ENCODE peak calls at places on chromosome 3, in seven cellular contexts. P, V, F, K, X, N and I are unnamed samples.

GRCh38 chr3:149367021-149367840 is 10.2 kb downstream of the TM4SF1 start:
- DNase-seq in X (no peak), K (peak; percentile 59), P (no peak), F (peak; percentile 99), V (peak; percentile 74), N (no peak), I (no peak)

GRCh38 chr3:89353465-89353864 is 246.0 kb downstream of the EPHA3 start:
- DNase-seq in P (no peak), X (no peak), N (no peak), K (no peak), V (no peak), F (peak; percentile 89), I (no peak)

GRCh38 chr3:66592927-66593625 is 92.3 kb upstream of the LRIG1 start:
- DNase-seq in V (no peak), X (no peak), N (no peak), K (no peak), F (no peak), P (no peak), I (no peak)

GRCh38 chr3:38707730-38708129 is 58.2 kb upstream of the SCN5A start:
- DNase-seq in F (no peak), P (no peak), X (no peak), K (no peak), N (peak; percentile 30), V (no peak), I (no peak)

GRCh38 chr3:188802645-188803044 is 369.1 kb upstream of the TPRG1 start:
- DNase-seq in X (no peak), V (no peak), K (no peak), N (no peak), F (no peak), P (no peak), I (no peak)

GRCh38 chr3:194206375-194206774 is 70.4 kb downstream of the HES1 start:
- DNase-seq in V (peak; percentile 54), X (no peak), F (no peak), P (peak; percentile 65), K (no peak), N (no peak), I (no peak)

GRCh38 chr3:120506076-120506827 is 55.5 kb upstream of the FSTL1 start:
- DNase-seq in V (no peak), X (no peak), K (peak; percentile 29), F (no peak), N (no peak), P (peak; percentile 46), I (no peak)

GRCh38 chr3:162769559-162769958 is 1273.0 kb downstream of the OTOL1 start:
- DNase-seq in V (no peak), F (peak; percentile 0), X (no peak), K (no peak), N (no peak), P (no peak), I (no peak)

GRCh38 chr3:153591566-153592221 is 429.7 kb downstream of the RAP2B start:
- DNase-seq in N (no peak), F (no peak), V (no peak), P (no peak), X (no peak), K (no peak), I (no peak)

GRCh38 chr3:9179826-9180763 is 69.4 kb downstream of the SRGAP3 start:
- DNase-seq in P (no peak), K (no peak), X (no peak), N (no peak), F (no peak), V (no peak), I (no peak)

GRCh38 chr3:152278674-152279427 is 10.1 kb downstream of the MBNL1 start:
- DNase-seq in K (no peak), V (no peak), N (no peak), F (no peak), P (no peak), X (no peak), I (no peak)

GRCh38 chr3:111803123-111803593 is 55.9 kb upstream of the PHLDB2 start:
- DNase-seq in P (peak; percentile 61), V (peak; percentile 34), X (no peak), F (peak; percentile 97), K (peak; percentile 98), N (no peak), I (no peak)

GRCh38 chr3:97658670-97659285 is 105.8 kb upstream of the ARL6 start:
- DNase-seq in X (no peak), K (peak; percentile 2), P (no peak), N (no peak), F (peak; percentile 41), V (no peak), I (no peak)

GRCh38 chr3:14844386-14845170 is 25.8 kb downstream of the FGD5 start:
- DNase-seq in K (no peak), X (no peak), F (no peak), V (no peak), N (no peak), P (no peak), I (no peak)

GRCh38 chr3:182242563-182242962 is 530.8 kb downstream of the SOX2 start:
- DNase-seq in X (no peak), F (no peak), P (no peak), K (no peak), N (no peak), V (no peak), I (no peak)

GRCh38 chr3:166263460-166263859 is 426.2 kb upstream of the BCHE start:
- DNase-seq in K (no peak), N (no peak), V (no peak), X (no peak), F (peak; percentile 16), P (no peak), I (no peak)

GRCh38 chr3:15301761-15302160 is 30.6 kb downstream of the SH3BP5 start:
- DNase-seq in P (no peak), F (no peak), K (no peak), N (no peak), X (no peak), V (no peak), I (no peak)

GRCh38 chr3:189961525-189962161 is 159.1 kb downstream of the P3H2 start:
- DNase-seq in K (peak; percentile 73), N (peak; percentile 85), X (peak; percentile 75), F (peak; percentile 81), V (peak; percentile 82), P (peak; percentile 64), I (peak; percentile 21)

GRCh38 chr3:69288161-69288895 is 97.6 kb downstream of the FRMD4B start:
- DNase-seq in K (no peak), P (no peak), V (no peak), N (peak; percentile 75), X (no peak), F (no peak), I (no peak)

GRCh38 chr3:188010478-188010877 is 143.5 kb upstream of the LPP start:
- DNase-seq in X (no peak), K (no peak), F (no peak), P (no peak), V (no peak), N (no peak), I (no peak)

GRCh38 chr3:45579251-45579650 is 15.3 kb upstream of the LIMD1 start:
- DNase-seq in P (no peak), V (no peak), F (peak; percentile 64), X (no peak), N (no peak), K (no peak), I (no peak)

GRCh38 chr3:148315756-148316155 is 381.9 kb upstream of the AGTR1 start:
- DNase-seq in P (no peak), V (no peak), X (no peak), K (peak; percentile 2), N (no peak), F (peak; percentile 65), I (no peak)

GRCh38 chr3:9761919-9762318 is 7.8 kb downstream of the CAMK1 start:
- DNase-seq in V (no peak), F (peak; percentile 33), X (no peak), N (no peak), P (no peak), K (no peak), I (no peak)

GRCh38 chr3:30467596-30468238 is 138.7 kb upstream of the TGFBR2 start:
- DNase-seq in N (no peak), F (peak; percentile 81), X (no peak), P (no peak), K (peak; percentile 23), V (no peak), I (no peak)

GRCh38 chr3:13966302-13966701 is 86.4 kb upstream of the WNT7A start:
- DNase-seq in N (no peak), X (no peak), P (no peak), F (no peak), V (no peak), K (no peak), I (no peak)

GRCh38 chr3:100532411-100532810 is 40.0 kb downstream of the TMEM45A start:
- DNase-seq in K (no peak), F (no peak), X (no peak), N (no peak), P (no peak), V (no peak), I (no peak)

GRCh38 chr3:33152363-33153360 is 38.8 kb downstream of the CRTAP start:
- DNase-seq in X (no peak), V (no peak), F (peak; percentile 25), K (no peak), P (no peak), N (no peak), I (no peak)

GRCh38 chr3:162302983-162303624 is 806.5 kb downstream of the OTOL1 start:
- DNase-seq in F (no peak), P (no peak), K (no peak), X (no peak), V (no peak), N (no peak), I (no peak)

GRCh38 chr3:194381460-194381875 is 11.9 kb upstream of the LRRC15 start:
- DNase-seq in X (peak; percentile 20), P (no peak), K (no peak), V (no peak), N (no peak), F (peak; percentile 6), I (no peak)

GRCh38 chr3:3666664-3667063 is 132.6 kb upstream of the LRRN1 start:
- DNase-seq in F (peak; percentile 39), K (no peak), N (no peak), X (no peak), V (no peak), P (no peak), I (peak; percentile 33)

GRCh38 chr3:171453175-171453868 is 6.9 kb downstream of the TNIK start:
- DNase-seq in V (no peak), P (no peak), F (no peak), K (no peak), X (no peak), N (peak; percentile 78), I (no peak)
- TF ChIP-seq CTCF in V (no peak), P (no peak), F (peak; percentile 32), K (peak; percentile 62), X (no peak), N (peak; percentile 76), I (peak; percentile 25)

GRCh38 chr3:64685800-64686445 is 1.9 kb downstream of the ADAMTS9 start:
- DNase-seq in X (peak; percentile 87), K (peak; percentile 76), P (peak; percentile 93), N (peak; percentile 91), V (peak; percentile 93), F (peak; percentile 80), I (no peak)
- TF ChIP-seq CTCF in X (peak; percentile 28), K (peak; percentile 44), P (peak; percentile 29), N (no peak), V (peak; percentile 11), F (peak; percentile 39), I (no peak)

GRCh38 chr3:34387831-34388564 is 589.6 kb downstream of the PDCD6IP start:
- DNase-seq in X (no peak), V (no peak), P (no peak), F (no peak), K (no peak), N (peak; percentile 16), I (no peak)
- TF ChIP-seq CTCF in X (peak; percentile 19), V (no peak), P (no peak), F (no peak), K (no peak), N (no peak), I (no peak)

GRCh38 chr3:25441234-25441856 is 13.3 kb downstream of the RARB start:
- DNase-seq in F (no peak), N (peak; percentile 68), X (no peak), P (no peak), V (peak; percentile 30), K (no peak), I (peak; percentile 29)
- TF ChIP-seq CTCF in F (peak; percentile 68), N (peak; percentile 90), X (peak; percentile 28), P (peak; percentile 54), V (peak; percentile 39), K (peak; percentile 80), I (peak; percentile 91)